ENCODE peak calls at places on chromosomes 3 and 15, in seven cellular contexts. B is HCT116, G is H1, L is HepG2, R is SK-N-SH, K is K562, U is GM12878. H is an unnamed sample.

GRCh38 chr3:54660599-54661210 is 267.2 kb downstream of the LRTM1 start:
- DNase-seq in B (no peak), G (no peak), L (no peak), R (no peak), K (no peak), U (no peak), H (no peak)

GRCh38 chr3:167125612-167126407 is 254.3 kb downstream of the ZBBX start:
- DNase-seq in B (no peak), G (no peak), L (no peak), R (no peak), K (no peak), U (no peak), H (no peak)

GRCh38 chr3:110459021-110459420 is 612.6 kb upstream of the NECTIN3 start:
- DNase-seq in B (no peak), G (no peak), L (peak; percentile 7), R (no peak), K (no peak), U (no peak), H (no peak)

GRCh38 chr3:111845996-111846395 is 13.1 kb upstream of the PHLDB2 start:
- DNase-seq in B (no peak), G (no peak), L (no peak), R (no peak), K (no peak), U (no peak), H (no peak)

GRCh38 chr15:51184637-51185036 is 89.9 kb upstream of the TNFAIP8L3 start:
- DNase-seq in B (no peak), G (no peak), L (no peak), R (no peak), K (no peak), U (no peak), H (no peak)

GRCh38 chr3:2579206-2579605 is 480.5 kb downstream of the CNTN4 start:
- DNase-seq in B (no peak), G (no peak), L (no peak), R (peak; percentile 29), K (no peak), U (no peak), H (no peak)

GRCh38 chr15:72302955-72303354 is 17.0 kb downstream of the CELF6 start:
- DNase-seq in B (no peak), G (no peak), L (no peak), R (no peak), K (no peak), U (no peak), H (no peak)

GRCh38 chr15:89101302-89102191 is 13.3 kb downstream of the ABHD2 start:
- DNase-seq in B (peak; percentile 87), G (no peak), L (peak; percentile 45), R (no peak), K (no peak), U (no peak), H (no peak)

GRCh38 chr3:11385908-11386307 is 113.7 kb downstream of the ATG7 start:
- DNase-seq in B (no peak), G (no peak), L (no peak), R (no peak), K (no peak), U (no peak), H (no peak)

GRCh38 chr15:47756872-47757271 is 39.6 kb downstream of the SEMA6D start:
- DNase-seq in B (no peak), G (no peak), L (no peak), R (no peak), K (no peak), U (no peak), H (no peak)

GRCh38 chr3:57557088-57557537 is 1.0 kb downstream of the PDE12 start:
- DNase-seq in B (no peak), G (no peak), L (peak; percentile 46), R (peak; percentile 47), K (peak; percentile 14), U (no peak), H (peak; percentile 11)

GRCh38 chr15:66764067-66764428 is 62.0 kb downstream of the SMAD6 start:
- DNase-seq in B (no peak), G (no peak), L (no peak), R (no peak), K (no peak), U (no peak), H (no peak)

GRCh38 chr15:63352808-63353207 is 28.8 kb downstream of the CA12 start:
- DNase-seq in B (no peak), G (no peak), L (no peak), R (no peak), K (no peak), U (no peak), H (no peak)

GRCh38 chr3:58214484-58215316 is 3.9 kb upstream of the DNASE1L3 start:
- DNase-seq in B (no peak), G (no peak), L (no peak), R (no peak), K (no peak), U (peak; percentile 96), H (peak; percentile 3)

GRCh38 chr3:144770813-144771400 is 799.3 kb downstream of the DIPK2A start:
- DNase-seq in B (peak; percentile 24), G (no peak), L (peak; percentile 32), R (no peak), K (no peak), U (no peak), H (peak; percentile 66)

GRCh38 chr3:38646630-38647029 is 2.9 kb downstream of the SCN5A start:
- DNase-seq in B (no peak), G (peak; percentile 49), L (peak; percentile 60), R (peak; percentile 22), K (peak; percentile 60), U (no peak), H (no peak)

DNA sequence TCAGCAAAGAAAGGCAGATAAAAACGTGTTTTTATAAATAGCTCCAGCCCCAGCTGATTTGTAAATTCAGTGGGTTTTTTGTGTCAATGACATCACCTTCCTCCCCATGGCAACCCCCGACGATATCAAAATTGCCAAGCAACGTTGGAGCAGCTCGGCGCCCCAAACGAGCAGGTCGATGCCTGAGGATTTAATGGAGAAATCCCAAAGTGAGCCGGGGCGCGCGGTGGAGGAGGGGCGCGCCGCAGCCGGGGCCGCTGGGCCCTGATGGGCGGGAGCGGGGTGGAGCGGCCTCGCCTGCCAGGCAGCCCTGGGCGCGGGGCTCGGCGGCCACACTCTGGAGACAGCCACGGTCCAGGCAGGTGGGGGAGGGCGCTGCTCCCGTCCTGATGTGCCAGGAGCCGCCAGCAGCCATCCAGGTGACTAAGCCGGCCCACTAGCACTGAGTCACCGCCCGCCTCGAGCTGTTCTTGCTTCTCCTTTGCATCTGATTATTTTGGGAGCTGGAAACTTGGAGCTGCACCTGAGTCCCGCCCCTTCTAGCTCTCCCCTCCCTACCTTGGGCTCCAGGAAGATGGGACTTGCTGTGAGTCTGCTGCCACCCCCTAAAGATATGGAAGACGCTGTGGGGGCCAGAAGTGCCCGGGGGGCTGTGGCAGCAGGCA is at the start of gene PAK6:
- DNase-seq in B (peak; percentile 51), G (peak; percentile 90), L (no peak), R (peak; percentile 92), K (peak; percentile 79), U (no peak), H (peak; percentile 76)
- TF ChIP-seq JUND in B (no peak), G (peak; percentile 62), L (no peak), R (no peak), K (peak; percentile 63), U (no peak), H (no peak)

DNA sequence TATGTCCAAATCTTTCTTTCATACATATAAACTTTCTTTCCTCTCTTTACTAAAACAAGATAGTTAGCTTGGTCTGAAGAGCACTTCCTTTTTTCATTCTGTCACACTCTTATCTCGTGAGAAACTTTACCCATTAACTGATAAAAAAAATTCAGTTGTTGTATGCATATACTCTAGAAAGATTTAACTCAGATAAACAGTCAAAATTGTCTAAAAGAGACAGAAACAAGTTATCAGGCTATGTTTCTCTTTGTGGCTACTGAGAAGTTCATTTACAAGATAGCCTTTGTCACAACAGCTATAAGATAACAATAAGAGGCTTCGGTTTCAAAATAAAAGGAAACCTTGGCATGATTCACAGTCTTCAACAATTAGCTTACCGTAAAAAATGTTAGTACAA is 235.7 kb upstream of the ATP10A start:
- DNase-seq in B (no peak), G (no peak), L (no peak), R (no peak), K (no peak), U (no peak), H (no peak)
- TF ChIP-seq JUND in B (no peak), G (no peak), L (no peak), R (no peak), K (no peak), U (no peak), H (no peak)

GRCh38 chr3:47385007-47385406 is 4.2 kb downstream of the PTPN23 start:
- DNase-seq in B (no peak), G (no peak), L (peak; percentile 81), R (no peak), K (no peak), U (no peak), H (no peak)
- TF ChIP-seq JUND in B (no peak), G (no peak), L (no peak), R (no peak), K (no peak), U (no peak), H (no peak)

DNA sequence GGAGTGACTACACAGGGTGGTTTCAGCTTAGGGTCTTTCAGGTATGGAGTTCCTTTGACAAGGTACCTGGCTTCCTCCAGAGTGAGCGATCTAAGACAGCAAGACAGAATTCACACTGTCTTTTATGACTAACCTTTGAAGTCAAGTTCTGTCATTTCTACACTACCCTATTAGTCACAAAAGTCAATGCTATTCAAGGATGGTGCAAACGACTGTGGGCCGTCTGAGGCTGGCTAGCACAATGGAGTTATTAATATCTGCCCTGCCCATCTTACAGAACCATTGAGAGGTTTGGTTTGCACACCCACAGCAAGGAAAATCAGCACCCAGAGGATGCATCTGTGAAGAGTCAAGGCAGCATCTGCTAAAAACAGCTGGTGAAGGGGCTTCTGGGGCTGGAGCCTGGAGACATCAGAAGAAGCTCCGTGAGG is 62.9 kb upstream of the XCR1 start:
- DNase-seq in B (no peak), G (no peak), L (no peak), R (no peak), K (no peak), U (no peak), H (no peak)
- TF ChIP-seq JUND in B (no peak), G (no peak), L (no peak), R (no peak), K (no peak), U (no peak), H (no peak)

DNA sequence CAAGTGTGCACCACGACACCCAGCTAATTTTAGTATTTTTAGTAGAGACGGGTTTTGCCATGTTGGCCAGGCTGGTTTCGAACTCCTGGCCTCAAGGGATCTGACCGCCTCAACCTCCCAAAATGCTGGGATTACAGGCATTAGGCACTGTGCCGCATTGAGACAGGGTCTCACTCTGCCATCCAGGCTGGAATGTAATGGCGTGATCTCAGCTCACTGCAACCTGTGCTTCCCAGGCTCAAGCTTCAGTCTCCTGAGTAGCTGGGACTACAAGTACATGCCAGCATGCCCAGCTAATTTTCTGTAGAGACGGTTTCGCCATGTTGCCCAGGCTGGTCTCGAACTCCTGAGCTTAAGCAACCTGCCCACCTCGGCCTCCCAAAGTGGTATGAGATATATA is 51.6 kb downstream of the ACAD9 start:
- DNase-seq in B (no peak), G (no peak), L (no peak), R (no peak), K (no peak), U (no peak), H (no peak)
- TF ChIP-seq JUND in B (no peak), G (no peak), L (no peak), R (no peak), K (no peak), U (no peak), H (no peak)

H was measured in T47D.